ENCODE peak calls at places on chromosomes 11 and 22, in four cellular contexts. One of them, this sample, is unnamed.

GRCh38 chr22:39249081-39249704 is 4.4 kb upstream of the PDGFB start:
- DNase-seq in naive B cell: no peak
- DNase-seq in HT1080: no peak
- DNase-seq in activated CD8-positive, alpha-beta memory T cell treated with anti-CD3 and anti-CD28 coated beads for 48 hours: no peak
- DNase-seq in this sample: no peak

GRCh38 chr22:38424525-38425080 is 30.4 kb downstream of the KCNJ4 start:
- DNase-seq in naive B cell: no peak
- DNase-seq in HT1080: no peak
- DNase-seq in activated CD8-positive, alpha-beta memory T cell treated with anti-CD3 and anti-CD28 coated beads for 48 hours: no peak
- DNase-seq in this sample: no peak

GRCh38 chr11:91904792-91905785 is 319.5 kb upstream of the FAT3 start:
- DNase-seq in naive B cell: no peak
- DNase-seq in HT1080: no peak
- DNase-seq in activated CD8-positive, alpha-beta memory T cell treated with anti-CD3 and anti-CD28 coated beads for 48 hours: no peak
- DNase-seq in this sample: no peak

GRCh38 chr11:30346068-30346688 is 23.3 kb downstream of the ARL14EP start:
- DNase-seq in naive B cell: peak; percentile 43
- DNase-seq in HT1080: peak; percentile 34
- DNase-seq in activated CD8-positive, alpha-beta memory T cell treated with anti-CD3 and anti-CD28 coated beads for 48 hours: no peak
- DNase-seq in this sample: no peak

GRCh38 chr11:9438611-9439010 is 22.2 kb upstream of the ZNF143 start:
- DNase-seq in naive B cell: no peak
- DNase-seq in HT1080: no peak
- DNase-seq in activated CD8-positive, alpha-beta memory T cell treated with anti-CD3 and anti-CD28 coated beads for 48 hours: no peak
- DNase-seq in this sample: no peak

GRCh38 chr22:36191106-36191836 is 10.3 kb downstream of the APOL4 start:
- DNase-seq in naive B cell: no peak
- DNase-seq in HT1080: no peak
- DNase-seq in activated CD8-positive, alpha-beta memory T cell treated with anti-CD3 and anti-CD28 coated beads for 48 hours: no peak
- DNase-seq in this sample: no peak

GRCh38 chr22:46622081-46622521 is 1.9 kb downstream of the GRAMD4 start:
- DNase-seq in naive B cell: no peak
- DNase-seq in HT1080: no peak
- DNase-seq in activated CD8-positive, alpha-beta memory T cell treated with anti-CD3 and anti-CD28 coated beads for 48 hours: no peak
- DNase-seq in this sample: no peak

GRCh38 chr11:7538023-7538422 is 24.2 kb downstream of the PPFIBP2 start:
- DNase-seq in naive B cell: no peak
- DNase-seq in HT1080: peak; percentile 53
- DNase-seq in activated CD8-positive, alpha-beta memory T cell treated with anti-CD3 and anti-CD28 coated beads for 48 hours: no peak
- DNase-seq in this sample: no peak

GRCh38 chr22:19526702-19527111 is 2.5 kb upstream of the CLDN5 start:
- DNase-seq in naive B cell: no peak
- DNase-seq in HT1080: no peak
- DNase-seq in activated CD8-positive, alpha-beta memory T cell treated with anti-CD3 and anti-CD28 coated beads for 48 hours: no peak
- DNase-seq in this sample: no peak

GRCh38 chr11:113880966-113881365 is 5.6 kb upstream of the USP28 start:
- DNase-seq in naive B cell: no peak
- DNase-seq in HT1080: no peak
- DNase-seq in activated CD8-positive, alpha-beta memory T cell treated with anti-CD3 and anti-CD28 coated beads for 48 hours: no peak
- DNase-seq in this sample: no peak

GRCh38 chr22:27504360-27504759 is 297.2 kb downstream of the MN1 start:
- DNase-seq in naive B cell: no peak
- DNase-seq in HT1080: no peak
- DNase-seq in activated CD8-positive, alpha-beta memory T cell treated with anti-CD3 and anti-CD28 coated beads for 48 hours: no peak
- DNase-seq in this sample: no peak

GRCh38 chr11:67372993-67373915 is at the start of gene CLCF1:
- DNase-seq in naive B cell: peak; percentile 81
- DNase-seq in HT1080: no peak
- DNase-seq in activated CD8-positive, alpha-beta memory T cell treated with anti-CD3 and anti-CD28 coated beads for 48 hours: no peak
- DNase-seq in this sample: no peak

GRCh38 chr22:46075764-46076531 is 74.4 kb upstream of the PPARA start:
- DNase-seq in naive B cell: no peak
- DNase-seq in HT1080: peak; percentile 54
- DNase-seq in activated CD8-positive, alpha-beta memory T cell treated with anti-CD3 and anti-CD28 coated beads for 48 hours: no peak
- DNase-seq in this sample: no peak

GRCh38 chr22:24978308-24978707 is 25.8 kb downstream of the KIAA1671 start:
- DNase-seq in naive B cell: no peak
- DNase-seq in HT1080: no peak
- DNase-seq in activated CD8-positive, alpha-beta memory T cell treated with anti-CD3 and anti-CD28 coated beads for 48 hours: no peak
- DNase-seq in this sample: no peak

GRCh38 chr11:92954003-92954402 is 15.4 kb upstream of the MTNR1B start:
- DNase-seq in naive B cell: no peak
- DNase-seq in HT1080: no peak
- DNase-seq in activated CD8-positive, alpha-beta memory T cell treated with anti-CD3 and anti-CD28 coated beads for 48 hours: no peak
- DNase-seq in this sample: no peak

GRCh38 chr22:39543095-39543494 is 10.5 kb upstream of the RPS19BP1 start:
- DNase-seq in naive B cell: no peak
- DNase-seq in HT1080: no peak
- DNase-seq in activated CD8-positive, alpha-beta memory T cell treated with anti-CD3 and anti-CD28 coated beads for 48 hours: no peak
- DNase-seq in this sample: no peak

GRCh38 chr11:81026008-81026407 is 1585.2 kb upstream of the TENM4 start:
- DNase-seq in naive B cell: no peak
- DNase-seq in HT1080: no peak
- DNase-seq in activated CD8-positive, alpha-beta memory T cell treated with anti-CD3 and anti-CD28 coated beads for 48 hours: no peak
- DNase-seq in this sample: no peak

GRCh38 chr11:67583319-67584204 is at the start of gene GSTP1:
- DNase-seq in naive B cell: peak; percentile 66
- DNase-seq in HT1080: peak; percentile 93
- DNase-seq in activated CD8-positive, alpha-beta memory T cell treated with anti-CD3 and anti-CD28 coated beads for 48 hours: peak; percentile 84
- DNase-seq in this sample: peak; percentile 76

GRCh38 chr11:71334191-71334590 is 81.8 kb upstream of the SHANK2 start:
- DNase-seq in naive B cell: no peak
- DNase-seq in HT1080: no peak
- DNase-seq in activated CD8-positive, alpha-beta memory T cell treated with anti-CD3 and anti-CD28 coated beads for 48 hours: no peak
- DNase-seq in this sample: no peak

GRCh38 chr11:45935349-45936064 is 13.1 kb downstream of the LARGE2 start:
- DNase-seq in naive B cell: peak; percentile 44
- DNase-seq in HT1080: no peak
- DNase-seq in activated CD8-positive, alpha-beta memory T cell treated with anti-CD3 and anti-CD28 coated beads for 48 hours: no peak
- DNase-seq in this sample: no peak

GRCh38 chr11:94525933-94526332 is 13.7 kb downstream of the C11orf97 start:
- DNase-seq in naive B cell: no peak
- DNase-seq in HT1080: peak; percentile 48
- DNase-seq in activated CD8-positive, alpha-beta memory T cell treated with anti-CD3 and anti-CD28 coated beads for 48 hours: no peak
- DNase-seq in this sample: no peak

GRCh38 chr11:96103102-96103501 is 179.2 kb upstream of the MTMR2 start:
- DNase-seq in naive B cell: no peak
- DNase-seq in HT1080: peak; percentile 24
- DNase-seq in activated CD8-positive, alpha-beta memory T cell treated with anti-CD3 and anti-CD28 coated beads for 48 hours: no peak
- DNase-seq in this sample: no peak

GRCh38 chr11:7549681-7550080 is 35.9 kb downstream of the PPFIBP2 start:
- DNase-seq in naive B cell: no peak
- DNase-seq in HT1080: no peak
- DNase-seq in activated CD8-positive, alpha-beta memory T cell treated with anti-CD3 and anti-CD28 coated beads for 48 hours: no peak
- DNase-seq in this sample: no peak

GRCh38 chr11:41872458-41872857 is 413.0 kb upstream of the LRRC4C start:
- DNase-seq in naive B cell: no peak
- DNase-seq in HT1080: no peak
- DNase-seq in activated CD8-positive, alpha-beta memory T cell treated with anti-CD3 and anti-CD28 coated beads for 48 hours: no peak
- DNase-seq in this sample: no peak

GRCh38 chr11:92888701-92889100 is 80.8 kb upstream of the MTNR1B start:
- DNase-seq in naive B cell: no peak
- DNase-seq in HT1080: no peak
- DNase-seq in activated CD8-positive, alpha-beta memory T cell treated with anti-CD3 and anti-CD28 coated beads for 48 hours: no peak
- DNase-seq in this sample: no peak

GRCh38 chr11:65854161-65854592 is 3.8 kb downstream of the CFL1 start:
- DNase-seq in naive B cell: no peak
- DNase-seq in HT1080: no peak
- DNase-seq in activated CD8-positive, alpha-beta memory T cell treated with anti-CD3 and anti-CD28 coated beads for 48 hours: no peak
- DNase-seq in this sample: no peak

GRCh38 chr22:17569971-17570511 is 6.7 kb downstream of the SLC25A18 start:
- DNase-seq in naive B cell: no peak
- DNase-seq in HT1080: peak; percentile 45
- DNase-seq in activated CD8-positive, alpha-beta memory T cell treated with anti-CD3 and anti-CD28 coated beads for 48 hours: no peak
- DNase-seq in this sample: no peak

GRCh38 chr11:125579811-125580210 is 10.5 kb downstream of the EI24 start:
- DNase-seq in naive B cell: no peak
- DNase-seq in HT1080: no peak
- DNase-seq in activated CD8-positive, alpha-beta memory T cell treated with anti-CD3 and anti-CD28 coated beads for 48 hours: no peak
- DNase-seq in this sample: no peak

GRCh38 chr11:79857404-79857803 is 416.6 kb upstream of the TENM4 start:
- DNase-seq in naive B cell: no peak
- DNase-seq in HT1080: no peak
- DNase-seq in activated CD8-positive, alpha-beta memory T cell treated with anti-CD3 and anti-CD28 coated beads for 48 hours: no peak
- DNase-seq in this sample: no peak

GRCh38 chr11:15483205-15483604 is 368.5 kb downstream of the INSC start:
- DNase-seq in naive B cell: no peak
- DNase-seq in HT1080: no peak
- DNase-seq in activated CD8-positive, alpha-beta memory T cell treated with anti-CD3 and anti-CD28 coated beads for 48 hours: no peak
- DNase-seq in this sample: no peak

GRCh38 chr11:78292109-78292803 is 103.5 kb downstream of the USP35 start:
- DNase-seq in naive B cell: no peak
- DNase-seq in HT1080: no peak
- DNase-seq in activated CD8-positive, alpha-beta memory T cell treated with anti-CD3 and anti-CD28 coated beads for 48 hours: no peak
- DNase-seq in this sample: no peak

GRCh38 chr11:114169321-114169749 is 109.8 kb downstream of the ZBTB16 start:
- DNase-seq in naive B cell: no peak
- DNase-seq in HT1080: no peak
- DNase-seq in activated CD8-positive, alpha-beta memory T cell treated with anti-CD3 and anti-CD28 coated beads for 48 hours: no peak
- DNase-seq in this sample: no peak

GRCh38 chr11:556175-556699 is 4.3 kb downstream of the LMNTD2 start:
- DNase-seq in naive B cell: no peak
- DNase-seq in HT1080: no peak
- DNase-seq in activated CD8-positive, alpha-beta memory T cell treated with anti-CD3 and anti-CD28 coated beads for 48 hours: no peak
- DNase-seq in this sample: no peak

GRCh38 chr11:111596319-111596718 is 5.9 kb upstream of the SIK2 start:
- DNase-seq in naive B cell: no peak
- DNase-seq in HT1080: no peak
- DNase-seq in activated CD8-positive, alpha-beta memory T cell treated with anti-CD3 and anti-CD28 coated beads for 48 hours: no peak
- DNase-seq in this sample: no peak

GRCh38 chr11:131675489-131675888 is 305.1 kb downstream of the NTM start:
- DNase-seq in naive B cell: no peak
- DNase-seq in HT1080: no peak
- DNase-seq in activated CD8-positive, alpha-beta memory T cell treated with anti-CD3 and anti-CD28 coated beads for 48 hours: no peak
- DNase-seq in this sample: no peak

GRCh38 chr22:23522642-23523251 is 57.3 kb downstream of the IGLL1 start:
- DNase-seq in naive B cell: peak; percentile 30
- DNase-seq in HT1080: no peak
- DNase-seq in activated CD8-positive, alpha-beta memory T cell treated with anti-CD3 and anti-CD28 coated beads for 48 hours: no peak
- DNase-seq in this sample: no peak

GRCh38 chr11:45732343-45732742 is 66.9 kb upstream of the CHST1 start:
- DNase-seq in naive B cell: no peak
- DNase-seq in HT1080: no peak
- DNase-seq in activated CD8-positive, alpha-beta memory T cell treated with anti-CD3 and anti-CD28 coated beads for 48 hours: no peak
- DNase-seq in this sample: no peak

GRCh38 chr11:114262681-114263509 is 33.3 kb upstream of the NNMT start:
- DNase-seq in naive B cell: peak; percentile 40
- DNase-seq in HT1080: no peak
- DNase-seq in activated CD8-positive, alpha-beta memory T cell treated with anti-CD3 and anti-CD28 coated beads for 48 hours: no peak
- DNase-seq in this sample: no peak

GRCh38 chr11:20584093-20584774 is 15.2 kb upstream of the SLC6A5 start:
- DNase-seq in naive B cell: no peak
- DNase-seq in HT1080: peak; percentile 26
- DNase-seq in activated CD8-positive, alpha-beta memory T cell treated with anti-CD3 and anti-CD28 coated beads for 48 hours: no peak
- DNase-seq in this sample: no peak

This sample was measured in GM12891.